ENCODE peak calls at places on chromosome 21, in four cellular contexts. V is testis, O is tibial artery, D is upper lobe of right lung. G is an unnamed sample.

GRCh38 chr21:40672602-40673001 is 174.4 kb downstream of the DSCAM start:
- DNase-seq in O (no peak), D (no peak), V (no peak), G (no peak)

GRCh38 chr21:36425286-36425685 is 40.1 kb downstream of the CHAF1B start:
- DNase-seq in V (no peak), O (no peak), D (no peak), G (no peak)

GRCh38 chr21:17783816-17784598 is 35.1 kb downstream of the C21orf91 start:
- DNase-seq in O (no peak), V (no peak), D (no peak), G (no peak)

GRCh38 chr21:46065215-46065992 is 32.5 kb upstream of the COL6A2 start:
- DNase-seq in V (peak; percentile 54), D (peak; percentile 60), O (peak; percentile 78), G (peak; percentile 19)

GRCh38 chr21:36260030-36260787 is 59.8 kb upstream of the MORC3 start:
- DNase-seq in V (peak; percentile 61), O (peak; percentile 38), D (no peak), G (peak; percentile 57)

GRCh38 chr21:9008636-9009035 is 1512.7 kb upstream of the TPTE start:
- DNase-seq in D (no peak), V (no peak), O (no peak), G (no peak)

GRCh38 chr21:40254540-40255455 is 387.6 kb downstream of the PCP4 start:
- DNase-seq in O (no peak), D (no peak), V (no peak), G (no peak)

GRCh38 chr21:37496972-37497371 is 130.4 kb downstream of the DYRK1A start:
- DNase-seq in D (no peak), O (no peak), V (no peak), G (no peak)

GRCh38 chr21:15327637-15328265 is 263.0 kb upstream of the NRIP1 start:
- DNase-seq in O (no peak), V (no peak), D (no peak), G (no peak)

GRCh38 chr21:21246007-21246406 is 247.8 kb downstream of the NCAM2 start:
- DNase-seq in D (no peak), V (no peak), O (no peak), G (no peak)

GRCh38 chr21:41337515-41337914 is 20.9 kb downstream of the FAM3B start:
- DNase-seq in O (no peak), V (no peak), D (no peak), G (no peak)

GRCh38 chr21:32807717-32808380 is 36.3 kb upstream of the PAXBP1 start:
- DNase-seq in O (no peak), D (no peak), V (no peak), G (no peak)

GRCh38 chr21:29365636-29366305 is 67.0 kb downstream of the BACH1 start:
- DNase-seq in O (no peak), D (no peak), V (no peak), G (no peak)

GRCh38 chr21:14850394-14850793 is 214.4 kb downstream of the NRIP1 start:
- DNase-seq in V (no peak), O (no peak), D (no peak), G (no peak)

GRCh38 chr21:21712761-21713558 is 714.8 kb downstream of the NCAM2 start:
- DNase-seq in D (no peak), V (no peak), O (no peak), G (no peak)

GRCh38 chr21:46234436-46234950 is 5.9 kb upstream of the LSS start:
- DNase-seq in V (no peak), D (no peak), O (no peak), G (no peak)

GRCh38 chr21:26845066-26845749 is at the start of gene ADAMTS1:
- DNase-seq in D (peak; percentile 88), V (peak; percentile 91), O (peak; percentile 93), G (peak; percentile 89)

GRCh38 chr21:32708069-32708468 is 19.7 kb downstream of the SYNJ1 start:
- DNase-seq in D (no peak), O (no peak), V (no peak), G (no peak)

GRCh38 chr21:46295177-46295711 is 9.1 kb downstream of the YBEY start:
- DNase-seq in O (no peak), V (no peak), D (no peak), G (no peak)

GRCh38 chr21:17925900-17926299 is 106.7 kb upstream of the C21orf91 start:
- DNase-seq in V (no peak), O (no peak), D (no peak), G (no peak)

GRCh38 chr21:33289199-33289819 is 23.1 kb downstream of the IL10RB start:
- DNase-seq in V (no peak), D (no peak), O (no peak), G (no peak)

GRCh38 chr21:32993894-32994293 is 31.8 kb upstream of the OLIG2 start:
- DNase-seq in D (no peak), V (no peak), O (no peak), G (no peak)

GRCh38 chr21:42423197-42423675 is 19.5 kb downstream of the UBASH3A start:
- DNase-seq in O (no peak), V (no peak), D (no peak), G (no peak)
- H3K4me1 ChIP-seq in O (no peaks in the 10 kb centered on the region), V (no peaks in the 10 kb centered on the region), D (peaks cover 12% of the 10 kb centered on the region), G (no peaks in the 10 kb centered on the region)

DNA sequence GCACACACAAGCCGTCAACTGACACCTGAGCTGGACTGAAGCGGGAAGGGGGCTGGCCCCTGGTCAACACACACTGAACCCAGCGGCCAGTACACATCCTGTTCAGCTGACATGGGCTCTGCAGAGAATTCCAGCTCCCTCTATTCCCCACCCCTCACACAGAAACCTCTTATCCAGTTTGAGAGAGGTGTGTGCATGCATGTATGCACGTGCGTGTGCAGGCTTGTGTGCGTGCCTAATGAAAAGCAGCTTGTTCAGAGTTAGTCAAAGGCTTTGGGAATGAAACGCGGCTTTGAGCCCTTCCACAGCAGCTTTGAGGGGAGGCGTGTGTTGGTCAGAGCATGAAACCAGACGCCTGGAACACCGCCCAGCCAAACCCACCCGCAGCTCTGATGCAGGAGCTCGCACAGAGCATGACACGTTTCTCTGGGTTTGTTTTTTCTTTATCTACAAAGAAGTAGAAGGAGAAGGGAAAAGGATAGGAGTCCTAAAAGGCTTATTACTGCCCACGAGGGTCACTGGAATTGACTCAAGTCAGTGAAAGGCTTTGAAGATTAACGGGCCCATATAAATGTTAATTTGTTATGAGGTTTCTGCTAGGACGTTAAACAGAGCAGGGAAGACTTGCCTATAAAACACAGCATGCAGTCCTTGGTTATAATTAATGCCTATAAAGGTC is 184.2 kb downstream of the ETS2 start:
- DNase-seq in D (no peak), O (no peak), V (no peak), G (peak; percentile 54)
- H3K4me1 ChIP-seq in D (peaks cover 73% of the 10 kb centered on the region), O (peaks cover 59% of the 10 kb centered on the region), V (peaks cover 82% of the 10 kb centered on the region), G (peaks cover 60% of the 10 kb centered on the region)

DNA sequence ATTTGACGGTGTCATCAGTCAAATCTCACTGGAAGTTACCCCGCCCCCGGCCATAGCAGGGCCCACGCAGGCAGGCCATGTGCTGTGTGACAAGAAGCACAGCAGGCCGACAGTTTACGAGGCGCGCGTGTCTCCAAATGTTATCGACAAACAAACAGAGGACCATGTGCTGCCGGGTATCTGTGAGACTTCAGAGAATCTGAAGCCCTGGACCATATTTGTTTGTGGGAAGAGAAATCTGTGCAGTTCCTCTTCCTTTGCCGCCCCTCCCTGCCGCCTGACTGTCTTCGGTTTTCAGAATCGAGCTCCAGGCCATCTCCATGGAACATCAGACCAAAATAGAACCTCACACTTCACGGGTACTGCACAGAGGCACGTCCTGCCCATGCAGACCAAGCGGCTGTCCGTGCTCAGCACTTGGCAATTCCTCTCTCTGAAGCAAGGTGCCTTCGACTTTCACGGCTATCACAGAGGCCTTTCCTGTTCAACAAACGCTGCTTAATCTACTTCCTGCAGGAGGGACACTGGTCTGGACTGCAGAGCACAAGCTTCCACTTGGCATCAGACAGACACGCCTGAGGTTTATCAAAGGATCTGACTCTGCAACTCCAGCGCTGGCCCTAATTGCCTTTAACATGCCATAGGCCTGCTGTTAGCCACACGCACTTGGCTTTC is 135.7 kb upstream of the KRTAP19-8 start:
- DNase-seq in V (no peak), D (no peak), O (peak; percentile 45), G (no peak)
- H3K4me1 ChIP-seq in V (peaks cover 7% of the 10 kb centered on the region), D (peaks cover 30% of the 10 kb centered on the region), O (no peaks in the 10 kb centered on the region), G (no peaks in the 10 kb centered on the region)

GRCh38 chr21:34884346-34884929 is 164.7 kb downstream of the RUNX1 start:
- DNase-seq in O (no peak), V (no peak), D (no peak), G (no peak)
- H3K4me1 ChIP-seq in O (peaks cover 28% of the 10 kb centered on the region), V (no peaks in the 10 kb centered on the region), D (peaks cover 26% of the 10 kb centered on the region), G (peaks cover 8% of the 10 kb centered on the region)

GRCh38 chr21:31354604-31355443 is 10.8 kb upstream of the TIAM1 start:
- DNase-seq in O (no peak), D (no peak), V (no peak), G (no peak)
- H3K4me1 ChIP-seq in O (peaks cover 5% of the 10 kb centered on the region), D (no peaks in the 10 kb centered on the region), V (peaks cover 3% of the 10 kb centered on the region), G (no peaks in the 10 kb centered on the region)

DNA sequence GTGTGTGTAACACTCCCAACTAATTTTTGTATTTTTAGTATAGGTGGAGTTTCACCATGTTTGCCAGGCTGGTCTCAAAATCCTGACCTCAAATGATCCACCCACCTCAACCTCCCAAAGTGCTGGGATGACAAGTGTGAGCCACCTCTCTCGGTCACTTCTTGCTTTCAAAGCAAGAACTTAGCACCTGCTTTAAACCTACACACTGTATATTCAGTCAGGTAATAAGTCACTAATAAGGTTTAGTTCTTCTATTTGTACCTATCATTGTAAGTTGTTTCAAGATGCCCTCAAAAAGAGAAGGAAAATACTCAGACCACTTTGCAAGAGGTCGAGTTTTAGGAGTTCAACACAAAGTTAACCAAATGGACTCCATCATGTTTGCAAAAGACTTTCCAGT is 431.3 kb downstream of the MRPL39 start:
- DNase-seq in O (no peak), V (no peak), D (no peak), G (no peak)
- H3K4me1 ChIP-seq in O (no peaks in the 10 kb centered on the region), V (no peaks in the 10 kb centered on the region), D (no peaks in the 10 kb centered on the region), G (no peaks in the 10 kb centered on the region)

DNA sequence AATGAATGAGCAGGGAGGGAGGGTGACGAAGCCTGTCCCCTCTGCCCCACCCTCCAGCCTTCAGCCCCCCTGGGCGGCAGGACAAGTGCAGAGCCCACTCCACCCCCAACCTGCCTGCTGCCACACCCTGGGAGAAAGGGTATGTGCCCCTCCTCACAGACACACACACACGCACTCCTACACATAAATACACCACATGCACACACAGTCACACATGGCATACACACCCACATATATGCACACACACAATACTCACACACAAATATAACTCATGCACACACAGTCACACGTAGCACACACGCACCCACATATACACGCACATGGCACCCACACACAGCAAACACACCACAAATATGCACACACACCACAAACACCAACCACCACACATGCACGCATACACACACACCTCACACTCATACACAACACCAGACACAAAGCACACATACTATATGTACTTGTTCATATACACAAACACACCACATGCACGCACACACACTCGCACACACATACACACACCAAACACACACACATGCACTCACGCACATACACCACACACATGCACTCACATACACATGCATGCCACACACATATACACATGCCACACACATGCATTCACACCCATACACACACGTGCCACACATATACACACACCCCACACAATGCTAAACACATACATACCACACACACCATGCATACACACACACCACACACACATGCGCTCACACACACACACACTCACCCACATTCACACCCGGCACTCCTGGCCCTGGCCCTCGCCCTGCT is 16.4 kb downstream of the ITGB2 start:
- DNase-seq in O (no peak), V (no peak), D (no peak), G (no peak)
- H3K4me1 ChIP-seq in O (peaks cover 28% of the 10 kb centered on the region), V (no peaks in the 10 kb centered on the region), D (peaks cover 24% of the 10 kb centered on the region), G (no peaks in the 10 kb centered on the region)

G was measured in thyroid gland.